ENCODE peak calls at places on chromosomes 13 and 19, in six cellular contexts. One of them, this sample, is unnamed.

GRCh38 chr19:33273881-33274662 is 28.3 kb downstream of the CEBPA start:
- DNase-seq in psoas muscle: peak; percentile 58
- DNase-seq in SK-MEL-5: peak; percentile 11
- DNase-seq in A549: no peak
- DNase-seq in heart left ventricle: no peak
- DNase-seq in NCI-H460: peak; percentile 7
- DNase-seq in this sample: no peak

GRCh38 chr13:39452412-39452811 is 150.6 kb downstream of the LHFPL6 start:
- DNase-seq in psoas muscle: no peak
- DNase-seq in A549: no peak
- DNase-seq in NCI-H460: no peak
- DNase-seq in heart left ventricle: peak; percentile 39
- DNase-seq in SK-MEL-5: no peak
- DNase-seq in this sample: no peak

GRCh38 chr13:99878921-99879610 is 92.5 kb downstream of the ZIC5 start:
- DNase-seq in heart left ventricle: no peak
- DNase-seq in NCI-H460: no peak
- DNase-seq in SK-MEL-5: no peak
- DNase-seq in psoas muscle: no peak
- DNase-seq in A549: no peak
- DNase-seq in this sample: no peak

GRCh38 chr19:40555978-40556689 is 20.5 kb upstream of the SHKBP1 start:
- DNase-seq in heart left ventricle: no peak
- DNase-seq in NCI-H460: no peak
- DNase-seq in psoas muscle: no peak
- DNase-seq in A549: no peak
- DNase-seq in SK-MEL-5: no peak
- DNase-seq in this sample: no peak

GRCh38 chr19:7099597-7099921 is 30.1 kb downstream of the ZNF557 start:
- DNase-seq in heart left ventricle: no peak
- DNase-seq in psoas muscle: no peak
- DNase-seq in NCI-H460: no peak
- DNase-seq in A549: no peak
- DNase-seq in SK-MEL-5: no peak
- DNase-seq in this sample: no peak

GRCh38 chr13:46516624-46517318 is 36.2 kb upstream of the LRCH1 start:
- DNase-seq in SK-MEL-5: no peak
- DNase-seq in A549: no peak
- DNase-seq in NCI-H460: no peak
- DNase-seq in psoas muscle: no peak
- DNase-seq in heart left ventricle: peak; percentile 14
- DNase-seq in this sample: peak; percentile 60

GRCh38 chr13:59823495-59823894 is 340.2 kb downstream of the DIAPH3 start:
- DNase-seq in SK-MEL-5: no peak
- DNase-seq in psoas muscle: no peak
- DNase-seq in heart left ventricle: no peak
- DNase-seq in NCI-H460: no peak
- DNase-seq in A549: no peak
- DNase-seq in this sample: no peak

GRCh38 chr13:109998808-109999528 is 212.6 kb upstream of the IRS2 start:
- DNase-seq in NCI-H460: peak; percentile 40
- DNase-seq in psoas muscle: no peak
- DNase-seq in heart left ventricle: no peak
- DNase-seq in A549: peak; percentile 80
- DNase-seq in SK-MEL-5: peak; percentile 64
- DNase-seq in this sample: no peak

GRCh38 chr13:95955255-95955654 is 97.9 kb downstream of the UGGT2 start:
- DNase-seq in NCI-H460: no peak
- DNase-seq in SK-MEL-5: no peak
- DNase-seq in heart left ventricle: no peak
- DNase-seq in psoas muscle: no peak
- DNase-seq in A549: no peak
- DNase-seq in this sample: no peak

GRCh38 chr19:5205937-5206750 is 134.5 kb downstream of the PTPRS start:
- DNase-seq in heart left ventricle: no peak
- DNase-seq in psoas muscle: no peak
- DNase-seq in NCI-H460: no peak
- DNase-seq in A549: no peak
- DNase-seq in SK-MEL-5: no peak
- DNase-seq in this sample: no peak

GRCh38 chr13:33230178-33230881 is 55.2 kb downstream of the STARD13 start:
- DNase-seq in SK-MEL-5: no peak
- DNase-seq in heart left ventricle: no peak
- DNase-seq in NCI-H460: no peak
- DNase-seq in psoas muscle: no peak
- DNase-seq in A549: no peak
- DNase-seq in this sample: no peak

GRCh38 chr13:48006396-48006795 is 5.3 kb upstream of the SUCLA2 start:
- DNase-seq in NCI-H460: no peak
- DNase-seq in A549: no peak
- DNase-seq in psoas muscle: no peak
- DNase-seq in heart left ventricle: no peak
- DNase-seq in SK-MEL-5: no peak
- DNase-seq in this sample: no peak

GRCh38 chr19:3547301-3547731 is 8.3 kb downstream of the TEKTIP1 start:
- DNase-seq in SK-MEL-5: peak; percentile 79
- DNase-seq in psoas muscle: no peak
- DNase-seq in A549: no peak
- DNase-seq in heart left ventricle: no peak
- DNase-seq in NCI-H460: no peak
- DNase-seq in this sample: no peak

GRCh38 chr19:57559008-57559403 is 657 bp downstream of the ZNF550 start:
- DNase-seq in psoas muscle: no peak
- DNase-seq in NCI-H460: no peak
- DNase-seq in heart left ventricle: no peak
- DNase-seq in A549: peak; percentile 38
- DNase-seq in SK-MEL-5: no peak
- DNase-seq in this sample: no peak

GRCh38 chr13:44573790-44574465 is 2.2 kb downstream of the TSC22D1 start:
- DNase-seq in SK-MEL-5: peak; percentile 76
- DNase-seq in NCI-H460: no peak
- DNase-seq in psoas muscle: no peak
- DNase-seq in A549: peak; percentile 21
- DNase-seq in heart left ventricle: no peak
- DNase-seq in this sample: no peak

GRCh38 chr19:5655412-5655811 is 24.9 kb downstream of the MICOS13 start:
- DNase-seq in psoas muscle: no peak
- DNase-seq in A549: no peak
- DNase-seq in SK-MEL-5: no peak
- DNase-seq in NCI-H460: no peak
- DNase-seq in heart left ventricle: no peak
- DNase-seq in this sample: no peak

GRCh38 chr19:56273563-56274117 is 1.1 kb downstream of the EDDM13 start:
- DNase-seq in heart left ventricle: no peak
- DNase-seq in SK-MEL-5: no peak
- DNase-seq in A549: no peak
- DNase-seq in psoas muscle: no peak
- DNase-seq in NCI-H460: no peak
- DNase-seq in this sample: no peak

GRCh38 chr13:50801087-50801931 is 42.2 kb downstream of the DLEU7 start:
- DNase-seq in heart left ventricle: peak; percentile 73
- DNase-seq in SK-MEL-5: peak; percentile 84
- DNase-seq in A549: peak; percentile 14
- DNase-seq in psoas muscle: no peak
- DNase-seq in NCI-H460: peak; percentile 66
- DNase-seq in this sample: no peak

GRCh38 chr13:113742000-113742441 is 17.0 kb upstream of the TMEM255B start:
- DNase-seq in SK-MEL-5: peak; percentile 26
- DNase-seq in psoas muscle: peak; percentile 47
- DNase-seq in A549: no peak
- DNase-seq in heart left ventricle: no peak
- DNase-seq in NCI-H460: peak; percentile 31
- DNase-seq in this sample: no peak

GRCh38 chr19:41928221-41928683 is at the start of gene ERFL:
- DNase-seq in psoas muscle: no peak
- DNase-seq in heart left ventricle: no peak
- DNase-seq in SK-MEL-5: no peak
- DNase-seq in NCI-H460: no peak
- DNase-seq in A549: no peak
- DNase-seq in this sample: no peak

GRCh38 chr19:40524655-40525054 is 52.0 kb upstream of the SHKBP1 start:
- DNase-seq in SK-MEL-5: no peak
- DNase-seq in A549: no peak
- DNase-seq in heart left ventricle: no peak
- DNase-seq in psoas muscle: no peak
- DNase-seq in NCI-H460: no peak
- DNase-seq in this sample: no peak

This sample was measured in DMS 273 treated with DMSO at 0.1 percent for 48 hours.